ENCODE peak calls at places on chromosomes 2 and 18, in ten cellular contexts. W is lung, I is B cell, T is A549, C is endothelial cell, G is upper lobe of right lung, Y is brain microvascular endothelial cell, Z is psoas muscle, K is cardiac muscle cell, V is HFFc6. L is an unnamed sample.

GRCh38 chr2:241038374-241039180 is 40.2 kb downstream of the SNED1 start:
- DNase-seq in W (peak; percentile 26), I (no peak), T (no peak), C (no peak), G (no peak), Y (no peak), Z (no peak), K (no peak), V (no peak), L (no peak)

GRCh38 chr2:19474128-19474527 is 115.7 kb upstream of the OSR1 start:
- DNase-seq in W (no peak), I (no peak), T (no peak), C (no peak), G (no peak), Y (no peak), Z (no peak), K (peak; percentile 79), V (peak; percentile 23), L (peak; percentile 87)

GRCh38 chr2:177799531-177799930 is 273.0 kb downstream of the PDE11A start:
- DNase-seq in W (no peak), I (no peak), T (peak; percentile 41), C (peak; percentile 42), G (no peak), Y (no peak), Z (no peak), K (peak; percentile 41), V (peak; percentile 35), L (no peak)

GRCh38 chr2:71692621-71693277 is 239.4 kb downstream of the DYSF start:
- DNase-seq in W (no peak), I (no peak), T (no peak), C (no peak), G (no peak), Y (no peak), Z (peak; percentile 34), K (no peak), V (no peak), L (no peak)

GRCh38 chr18:2547477-2548087 is 23.7 kb downstream of the METTL4 start:
- DNase-seq in W (no peak), I (no peak), T (peak; percentile 47), C (no peak), G (no peak), Y (peak; percentile 14), Z (no peak), K (peak; percentile 80), V (peak; percentile 51), L (peak; percentile 71)

GRCh38 chr2:240235149-240235803 is 94.8 kb upstream of the OTOS start:
- DNase-seq in W (no peak), I (no peak), T (no peak), C (no peak), G (peak; percentile 61), Y (no peak), Z (peak; percentile 51), K (no peak), V (no peak), L (no peak)

GRCh38 chr2:215950009-215950408 is 63.3 kb downstream of the MREG start:
- DNase-seq in W (no peak), I (no peak), T (peak; percentile 54), C (no peak), G (no peak), Y (peak; percentile 38), Z (no peak), K (peak; percentile 59), V (peak; percentile 71), L (peak; percentile 32)

GRCh38 chr2:85935746-85936208 is 47.0 kb upstream of the ST3GAL5 start:
- DNase-seq in W (no peak), I (no peak), T (peak; percentile 99), C (no peak), G (no peak), Y (peak; percentile 90), Z (no peak), K (peak; percentile 75), V (peak; percentile 50), L (peak; percentile 40)

GRCh38 chr2:27249891-27250651 is 12.8 kb downstream of the SLC30A3 start:
- DNase-seq in W (peak; percentile 49), I (peak; percentile 65), T (peak; percentile 65), C (peak; percentile 79), G (peak; percentile 85), Y (peak; percentile 31), Z (peak; percentile 81), K (peak; percentile 67), V (peak; percentile 11), L (no peak)

GRCh38 chr2:222973237-222973636 is 78.8 kb upstream of the KCNE4 start:
- DNase-seq in W (no peak), I (no peak), T (no peak), C (no peak), G (no peak), Y (no peak), Z (no peak), K (no peak), V (no peak), L (no peak)

GRCh38 chr2:26914963-26915310 is 55.5 kb upstream of the MAPRE3 start:
- DNase-seq in W (no peak), I (no peak), T (no peak), C (no peak), G (no peak), Y (no peak), Z (no peak), K (no peak), V (no peak), L (no peak)

GRCh38 chr18:57094199-57094598 is 52.7 kb upstream of the BOD1L2 start:
- DNase-seq in W (no peak), I (no peak), T (no peak), C (no peak), G (no peak), Y (no peak), Z (no peak), K (no peak), V (no peak), L (no peak)

GRCh38 chr2:50225021-50225928 is 806.7 kb downstream of the NRXN1 start:
- DNase-seq in W (no peak), I (no peak), T (no peak), C (no peak), G (no peak), Y (no peak), Z (no peak), K (no peak), V (no peak), L (no peak)

GRCh38 chr18:49849331-49850217 is 36.2 kb upstream of the ACAA2 start:
- DNase-seq in W (peak; percentile 82), I (no peak), T (peak; percentile 87), C (no peak), G (peak; percentile 84), Y (peak; percentile 82), Z (no peak), K (peak; percentile 85), V (peak; percentile 87), L (peak; percentile 54)

GRCh38 chr2:231036578-231037106 is 681 bp upstream of the C2orf72 start:
- DNase-seq in W (no peak), I (no peak), T (no peak), C (no peak), G (peak; percentile 8), Y (no peak), Z (no peak), K (no peak), V (no peak), L (no peak)

GRCh38 chr2:61018319-61018750 is 280 bp upstream of the PUS10 start:
- DNase-seq in W (no peak), I (no peak), T (no peak), C (no peak), G (no peak), Y (no peak), Z (no peak), K (peak; percentile 72), V (no peak), L (peak; percentile 5)

GRCh38 chr2:217905395-217905794 is 97.4 kb downstream of the TNS1 start:
- DNase-seq in W (no peak), I (no peak), T (no peak), C (no peak), G (no peak), Y (no peak), Z (peak; percentile 87), K (no peak), V (no peak), L (no peak)

GRCh38 chr2:111239107-111239506 is 118.4 kb downstream of the BCL2L11 start:
- DNase-seq in W (no peak), I (no peak), T (no peak), C (no peak), G (no peak), Y (no peak), Z (no peak), K (no peak), V (no peak), L (no peak)

DNA sequence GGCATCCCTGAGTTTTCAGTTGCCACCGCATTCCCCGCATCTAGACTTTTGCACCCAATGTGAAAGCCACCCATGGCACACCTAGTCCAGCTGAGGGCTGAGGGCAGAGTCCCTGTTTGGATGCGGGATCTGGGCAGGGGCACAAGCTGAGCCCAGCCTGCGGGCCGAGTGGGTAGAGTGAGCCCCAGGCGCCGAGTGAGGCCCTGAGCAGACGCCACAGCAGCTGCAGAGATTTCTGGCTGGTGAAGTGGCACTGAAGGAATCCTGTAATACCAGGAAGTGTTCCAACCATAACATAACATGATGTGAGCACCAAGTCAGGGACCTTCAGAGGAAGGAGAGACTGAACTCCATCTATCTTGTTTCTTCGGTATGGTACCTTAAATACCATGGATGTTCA is 27.7 kb upstream of the FRZB start:
- DNase-seq in W (no peak), I (no peak), T (no peak), C (no peak), G (no peak), Y (peak; percentile 47), Z (no peak), K (no peak), V (no peak), L (no peak)
- TF ChIP-seq CTCF in W (no peak), I (no peak), T (no peak), C (no peak), G (no peak), Y (no peak), Z (no peak), K (no peak), V (no peak), L (no peak)

GRCh38 chr2:131827481-131828163 is 299.9 kb downstream of the CCDC74A start:
- DNase-seq in W (no peak), I (no peak), T (no peak), C (no peak), G (peak; percentile 56), Y (no peak), Z (no peak), K (no peak), V (no peak), L (no peak)
- TF ChIP-seq CTCF in W (no peak), I (no peak), T (no peak), C (no peak), G (no peak), Y (no peak), Z (no peak), K (no peak), V (no peak), L (no peak)

DNA sequence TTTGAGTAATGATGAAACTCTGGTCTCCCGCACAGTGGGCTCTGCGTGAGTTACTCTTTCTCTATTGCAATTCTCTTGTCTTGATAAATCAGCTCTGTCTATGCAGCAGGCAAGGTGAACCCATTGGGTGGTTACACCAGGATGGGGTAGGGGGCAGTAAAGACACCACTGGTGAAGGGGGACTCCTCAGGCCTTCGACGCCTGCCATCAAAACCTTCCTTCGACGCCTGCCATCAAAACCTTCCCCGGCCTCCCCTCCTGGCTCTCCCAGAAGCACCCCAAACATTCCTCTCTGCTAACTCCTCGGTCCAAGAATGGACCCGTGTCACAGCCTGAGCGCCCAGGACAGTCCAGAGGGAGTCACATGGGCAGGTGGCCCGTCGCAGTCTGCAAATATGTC is 4.8 kb upstream of the STARD7 start:
- DNase-seq in W (no peak), I (no peak), T (no peak), C (no peak), G (no peak), Y (no peak), Z (no peak), K (no peak), V (no peak), L (no peak)
- TF ChIP-seq CTCF in W (no peak), I (no peak), T (no peak), C (no peak), G (no peak), Y (no peak), Z (no peak), K (no peak), V (no peak), L (no peak)

GRCh38 chr18:73913505-73913904 is 234.1 kb downstream of the FBXO15 start:
- DNase-seq in W (no peak), I (no peak), T (no peak), C (no peak), G (no peak), Y (no peak), Z (no peak), K (no peak), V (no peak), L (no peak)
- TF ChIP-seq CTCF in W (no peak), I (no peak), T (no peak), C (no peak), G (no peak), Y (no peak), Z (no peak), K (no peak), V (no peak), L (no peak)